ENCODE peak calls at places on chromosomes 2 and 18, in five cellular contexts. H is psoas muscle; T is activated T-cell treated with anti-CD3 and anti-CD28 coated beads, Interleukin-2, amount 50 U/mL, for 24 hours; Z is frontal cortex; M is mucosa of gallbladder. W is an unnamed sample.

GRCh38 chr2:236607471-236608307 is 38.1 kb downstream of the ACKR3 start:
- DNase-seq in M (no peak), H (no peak), Z (no peak), T (no peak), W (peak)

GRCh38 chr2:206876176-206876575 is 63.1 kb upstream of the CPO start:
- DNase-seq in T (no peak), H (no peak), M (no peak), Z (no peak), W (no peak)

GRCh38 chr18:25896178-25896780 is 194.1 kb downstream of the SS18 start:
- DNase-seq in H (no peak), T (no peak), Z (no peak), M (no peak), W (peak)

GRCh38 chr18:46067431-46068007 is 4.5 kb downstream of the PSTPIP2 start:
- DNase-seq in Z (no peak), T (no peak), H (no peak), M (no peak), W (no peak)

GRCh38 chr2:183049420-183049819 is 11.2 kb upstream of the NCKAP1 start:
- DNase-seq in M (no peak), T (no peak), Z (no peak), H (no peak), W (no peak)

GRCh38 chr2:196677404-196677803 is 37.9 kb downstream of the CCDC150 start:
- DNase-seq in H (no peak), M (no peak), Z (no peak), T (no peak), W (no peak)

GRCh38 chr2:113869253-113869652 is 20.6 kb upstream of the ACTR3 start:
- DNase-seq in Z (no peak), T (no peak), M (no peak), H (no peak), W (no peak)

GRCh38 chr18:79755496-79756142 is 42.1 kb upstream of the KCNG2 start:
- DNase-seq in T (no peak), H (no peak), M (no peak), Z (no peak), W (no peak)

GRCh38 chr18:74525741-74526140 is 8.6 kb upstream of the CNDP1 start:
- DNase-seq in T (no peak), H (no peak), Z (no peak), M (peak), W (no peak)

GRCh38 chr2:179850188-179850587 is 11.2 kb downstream of the ZNF385B start:
- DNase-seq in Z (no peak), M (no peak), T (no peak), H (no peak), W (no peak)

GRCh38 chr18:48792611-48793368 is 158.0 kb downstream of the SMAD7 start:
- DNase-seq in H (no peak), Z (no peak), T (peak), M (no peak), W (no peak)

GRCh38 chr2:45024600-45025291 is 15.5 kb upstream of the SIX2 start:
- DNase-seq in H (peak), T (no peak), M (no peak), Z (no peak), W (no peak)

GRCh38 chr2:6914829-6915228 is 2.4 kb upstream of the RNF144A start:
- DNase-seq in T (no peak), Z (no peak), M (no peak), H (no peak), W (no peak)

GRCh38 chr18:34283506-34283905 is 58.8 kb upstream of the NOL4 start:
- DNase-seq in Z (no peak), T (no peak), M (no peak), H (no peak), W (no peak)

GRCh38 chr2:26745609-26746327 is 18.3 kb upstream of the SLC35F6 start:
- DNase-seq in T (peak), M (peak), Z (peak), H (peak), W (peak)

GRCh38 chr2:205868773-205869333 is 186.6 kb downstream of the NRP2 start:
- DNase-seq in T (no peak), H (no peak), M (no peak), Z (no peak), W (no peak)

GRCh38 chr2:98445167-98445522 is 487 bp downstream of the INPP4A start:
- DNase-seq in T (no peak), Z (no peak), H (peak), M (no peak), W (no peak)

GRCh38 chr2:28539095-28539494 is 43.2 kb downstream of the PLB1 start:
- DNase-seq in Z (peak), H (no peak), M (peak), T (no peak), W (no peak)

GRCh38 chr2:122132292-122132691 is 376.8 kb downstream of the TSN start:
- DNase-seq in M (no peak), T (no peak), H (no peak), Z (no peak), W (no peak)

GRCh38 chr2:9679218-9679617 is 48.4 kb upstream of the YWHAQ start:
- DNase-seq in H (no peak), Z (no peak), M (no peak), T (no peak), W (no peak)

GRCh38 chr2:29576231-29576630 is 345.2 kb downstream of the ALK start:
- DNase-seq in M (no peak), H (no peak), T (no peak), Z (no peak), W (no peak)

GRCh38 chr2:21162615-21162878 is 38.8 kb downstream of the TDRD15 start:
- DNase-seq in T (no peak), M (no peak), H (no peak), Z (no peak), W (no peak)

GRCh38 chr2:178521304-178522150 is 41.3 kb downstream of the PLEKHA3 start:
- DNase-seq in M (no peak), H (no peak), Z (no peak), T (peak), W (no peak)

GRCh38 chr18:48904847-48905394 is 45.8 kb downstream of the SMAD7 start:
- DNase-seq in T (no peak), M (no peak), H (no peak), Z (no peak), W (no peak)

GRCh38 chr2:38740851-38741541 is 10.2 kb downstream of the SRSF7 start:
- DNase-seq in Z (peak), H (peak), T (no peak), M (no peak), W (no peak)